ENCODE peak calls at places on chromosomes 6 and 20, in seven cellular contexts. X, A, Z, E, U, H and D are unnamed samples. For H3K4me1, the result is how much of the 10 kb centered on the place peaks cover.

GRCh38 chr6:151391471-151392428 is at the start of gene ZBTB2:
- DNase-seq in X (peak), H (peak), U (peak), E (no peak), Z (peak), A (no peak), D (peak)

GRCh38 chr6:36130672-36131516 is 581 bp downstream of the MAPK13 start:
- DNase-seq in Z (no peak), U (peak), A (peak), H (no peak), X (no peak), E (no peak), D (peak)

GRCh38 chr20:44643596-44644383 is 7.7 kb downstream of the ADA start:
- DNase-seq in E (no peak), U (peak), A (no peak), Z (no peak), X (peak), H (no peak), D (peak)

GRCh38 chr6:25292384-25292783 is 13.2 kb downstream of the CARMIL1 start:
- DNase-seq in E (no peak), Z (no peak), U (no peak), A (no peak), H (no peak), X (no peak), D (no peak)

GRCh38 chr6:127053032-127053908 is 65.2 kb upstream of the RSPO3 start:
- DNase-seq in H (no peak), E (no peak), U (no peak), A (no peak), Z (no peak), X (no peak), D (no peak)

GRCh38 chr6:161817881-161818280 is 544.0 kb upstream of the AGPAT4 start:
- DNase-seq in Z (no peak), U (no peak), A (no peak), H (no peak), X (no peak), E (no peak), D (no peak)

GRCh38 chr20:50190251-50191064 is at the start of gene CEBPB:
- DNase-seq in Z (peak), A (peak), E (no peak), U (peak), X (peak), H (peak), D (peak)

GRCh38 chr20:50292324-50293243 is 102.0 kb downstream of the CEBPB start:
- DNase-seq in H (peak), A (no peak), E (no peak), X (peak), U (peak), Z (no peak), D (peak)

GRCh38 chr6:108419934-108420609 is 125.2 kb downstream of the AFG1L start:
- DNase-seq in Z (no peak), E (no peak), U (no peak), X (no peak), H (peak), A (no peak), D (peak)

GRCh38 chr20:2168946-2169345 is 67.3 kb downstream of the STK35 start:
- DNase-seq in E (no peak), A (no peak), X (no peak), Z (no peak), H (no peak), U (no peak), D (no peak)

GRCh38 chr6:39029156-39030011 is 19.2 kb upstream of the GLP1R start:
- DNase-seq in X (peak), E (no peak), A (peak), Z (peak), U (peak), H (peak), D (peak)

GRCh38 chr20:37194616-37195015 is 15.3 kb upstream of the MROH8 start:
- DNase-seq in Z (no peak), A (no peak), X (no peak), U (no peak), E (no peak), H (no peak), D (no peak)

GRCh38 chr20:8583209-8584106 is 451.4 kb downstream of the PLCB1 start:
- DNase-seq in H (no peak), A (no peak), Z (no peak), E (no peak), X (no peak), U (peak), D (peak)

GRCh38 chr6:14281831-14282230 is 164.3 kb downstream of the CD83 start:
- DNase-seq in X (no peak), U (no peak), E (no peak), H (no peak), Z (no peak), A (no peak), D (no peak)

GRCh38 chr20:33110147-33110825 is 30.8 kb downstream of the BPIFB4 start:
- DNase-seq in X (no peak), E (no peak), H (no peak), A (no peak), Z (no peak), U (no peak), D (no peak)

GRCh38 chr6:131946992-131947955 is 3.9 kb downstream of the CCN2 start:
- DNase-seq in E (no peak), Z (no peak), H (no peak), U (peak), X (peak), A (no peak), D (no peak)

GRCh38 chr6:156612361-156612760 is 164.8 kb upstream of the ARID1B start:
- DNase-seq in A (no peak), H (no peak), Z (no peak), E (no peak), U (no peak), X (no peak), D (no peak)

GRCh38 chr6:123550052-123550617 is 86.6 kb downstream of the TRDN start:
- DNase-seq in E (no peak), H (no peak), X (peak), A (no peak), U (no peak), Z (no peak), D (no peak)

GRCh38 chr20:33947709-33948295 is 45.9 kb upstream of the RALY start:
- DNase-seq in H (peak), X (peak), A (peak), E (peak), U (peak), Z (peak), D (peak)

GRCh38 chr6:149456311-149457021 is 28.3 kb downstream of the ZC3H12D start:
- DNase-seq in X (no peak), Z (no peak), E (no peak), H (peak), A (no peak), U (no peak), D (no peak)

GRCh38 chr6:132731086-132731485 is 17.2 kb upstream of the VNN1 start:
- DNase-seq in H (no peak), X (no peak), U (no peak), A (no peak), E (no peak), Z (no peak), D (no peak)

GRCh38 chr6:40378071-40378724 is 209.0 kb downstream of the LRFN2 start:
- DNase-seq in H (peak), A (no peak), E (no peak), U (no peak), Z (no peak), X (no peak), D (peak)

GRCh38 chr20:20546402-20546801 is 166.0 kb downstream of the RALGAPA2 start:
- DNase-seq in A (no peak), H (no peak), U (no peak), Z (no peak), E (no peak), X (no peak), D (no peak)

GRCh38 chr6:45699663-45700062 is 316.0 kb downstream of the CLIC5 start:
- DNase-seq in A (no peak), H (no peak), Z (no peak), X (no peak), U (no peak), E (no peak), D (no peak)

GRCh38 chr6:130485870-130486269 is 120.1 kb downstream of the TMEM200A start:
- DNase-seq in X (no peak), U (no peak), Z (no peak), H (no peak), E (no peak), A (no peak), D (no peak)

GRCh38 chr6:88748141-88748540 is 215.3 kb downstream of the RNGTT start:
- DNase-seq in H (no peak), U (no peak), E (no peak), A (no peak), Z (no peak), X (no peak), D (no peak)

GRCh38 chr6:5084787-5085637 is at the start of gene PPP1R3G:
- DNase-seq in X (peak), Z (peak), U (no peak), A (no peak), E (no peak), H (no peak), D (peak)

GRCh38 chr6:33974471-33974870 is 170.7 kb upstream of the MLN start:
- DNase-seq in A (no peak), H (no peak), X (no peak), U (no peak), E (no peak), Z (peak), D (peak)

GRCh38 chr6:56524891-56525703 is 117.6 kb downstream of the DST start:
- DNase-seq in E (no peak), X (peak), A (no peak), U (no peak), H (no peak), Z (no peak), D (no peak)

DNA sequence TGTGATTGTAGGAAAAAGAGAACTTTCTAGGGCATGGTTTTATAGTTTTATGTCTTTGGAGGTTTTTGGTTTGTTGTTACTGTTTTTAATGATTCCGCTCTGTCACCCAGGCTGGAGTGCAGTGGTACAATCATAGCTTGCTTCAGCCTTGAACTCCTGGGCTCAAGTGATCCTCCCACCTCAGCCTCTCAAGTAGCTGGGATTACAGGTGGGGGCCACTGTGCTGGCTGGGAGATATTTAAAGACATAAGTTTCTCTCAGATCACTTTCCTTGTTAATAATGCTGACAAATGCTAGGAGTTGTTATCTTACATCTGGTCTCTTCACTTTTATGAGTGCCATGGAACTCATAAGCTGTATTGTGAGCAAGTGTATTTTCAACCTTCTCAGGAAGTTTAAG is 116.3 kb downstream of the SCAF8 start:
- DNase-seq in A (no peak), U (no peak), X (no peak), Z (no peak), H (no peak), E (no peak), D (no peak)
- TF ChIP-seq REST in A (no peak), U (no peak), X (no peak), Z (no peak), H (no peak), E (no peak), D (no peak)

DNA sequence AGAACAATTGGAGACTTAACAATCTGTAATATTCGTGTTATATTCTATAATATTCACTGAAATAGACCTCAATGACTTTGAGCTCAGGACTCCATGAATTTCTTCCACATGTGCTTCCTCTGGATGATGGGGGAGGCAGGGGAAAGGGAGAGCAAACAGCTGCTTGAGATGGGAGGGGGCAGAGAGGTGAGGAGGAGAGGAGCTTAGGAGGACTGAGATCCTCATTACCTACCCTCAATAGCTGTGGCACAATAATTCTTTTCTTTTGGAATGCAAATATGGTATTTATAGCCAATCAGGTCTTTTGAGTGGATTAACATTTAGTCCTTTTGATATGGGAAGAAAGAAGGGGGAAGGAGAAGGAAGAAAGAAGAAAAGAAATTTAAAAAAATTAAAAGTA is 64.1 kb upstream of the ZNF217 start:
- DNase-seq in A (no peak), E (no peak), Z (peak), U (no peak), H (no peak), X (no peak), D (peak)
- H3K4me1 ChIP-seq in A (under half), E (half or more), Z (under half), U (half or more), H (under half), X (half or more), D (under half)

GRCh38 chr6:138570716-138571020 is 71.4 kb upstream of the NHSL1 start:
- DNase-seq in A (no peak), U (peak), Z (no peak), E (no peak), H (no peak), X (no peak), D (no peak)

GRCh38 chr6:138571174-138571573 is 71.9 kb upstream of the NHSL1 start:
- DNase-seq in Z (no peak), U (peak), E (no peak), H (no peak), X (no peak), A (no peak), D (no peak)

GRCh38 chr6:138568997-138569396 is 69.7 kb upstream of the NHSL1 start:
- DNase-seq in H (no peak), A (no peak), Z (no peak), X (no peak), E (no peak), U (no peak), D (no peak)

GRCh38 chr6:138569554-138569953 is 70.3 kb upstream of the NHSL1 start:
- DNase-seq in U (no peak), X (no peak), Z (no peak), E (no peak), H (no peak), A (no peak), D (no peak)

GRCh38 chr6:138569970-138570715 is 70.8 kb upstream of the NHSL1 start:
- DNase-seq in A (no peak), H (no peak), Z (no peak), U (peak), E (no peak), X (no peak), D (no peak)
- H3K4me2 ChIP-seq in A (no peak), H (no peak), Z (no peak), U (peak), E (no peak), X (no peak), D (peak)

GRCh38 chr6:49934770-49935169 is 29.2 kb downstream of the DEFB114 start:
- DNase-seq in E (no peak), U (no peak), X (no peak), A (no peak), H (peak), Z (no peak), D (no peak)

GRCh38 chr6:49937017-49937416 is 26.9 kb downstream of the DEFB114 start:
- DNase-seq in E (no peak), Z (no peak), H (no peak), A (no peak), X (no peak), U (no peak), D (no peak)

GRCh38 chr6:49935387-49935786 is 28.6 kb downstream of the DEFB114 start:
- DNase-seq in X (no peak), A (no peak), Z (no peak), U (no peak), E (no peak), H (no peak), D (no peak)

GRCh38 chr6:49937811-49938210 is 26.2 kb downstream of the DEFB114 start:
- DNase-seq in A (no peak), E (no peak), Z (no peak), H (no peak), U (no peak), X (no peak), D (no peak)

GRCh38 chr6:49939993-49940498 is 23.9 kb downstream of the DEFB114 start:
- DNase-seq in Z (no peak), X (peak), H (peak), E (no peak), U (no peak), A (no peak), D (peak)
- TF ChIP-seq REST in Z (no peak), X (no peak), H (no peak), E (no peak), U (no peak), A (no peak), D (no peak)

GRCh38 chr6:42260424-42260888 is 42.8 kb upstream of the MRPS10 start:
- DNase-seq in E (no peak), H (peak), Z (no peak), U (peak), A (peak), X (peak), D (peak)
- H3K4me1 ChIP-seq in E (under half), H (under half), Z (under half), U (under half), A (under half), X (under half), D (under half)

GRCh38 chr6:114033606-114034005 is 62.7 kb upstream of the HDAC2 start:
- DNase-seq in Z (no peak), E (no peak), A (no peak), U (no peak), H (no peak), X (no peak), D (no peak)

GRCh38 chr6:114030767-114031166 is 59.8 kb upstream of the HDAC2 start:
- DNase-seq in H (no peak), E (no peak), Z (no peak), U (peak), X (no peak), A (no peak), D (no peak)
- H3K4me2 ChIP-seq in H (no peak), E (no peak), Z (no peak), U (peak), X (no peak), A (no peak), D (no peak)

GRCh38 chr6:52232990-52233389 is 11.3 kb downstream of the IL17F start:
- DNase-seq in A (no peak), U (no peak), Z (no peak), H (no peak), E (no peak), X (no peak), D (no peak)

GRCh38 chr6:52231411-52232127 is 12.7 kb downstream of the IL17F start:
- DNase-seq in E (peak), A (no peak), H (no peak), X (no peak), Z (no peak), U (no peak), D (no peak)

GRCh38 chr6:52230685-52231084 is 13.6 kb downstream of the IL17F start:
- DNase-seq in H (no peak), Z (no peak), U (no peak), X (no peak), A (no peak), E (no peak), D (no peak)

DNA sequence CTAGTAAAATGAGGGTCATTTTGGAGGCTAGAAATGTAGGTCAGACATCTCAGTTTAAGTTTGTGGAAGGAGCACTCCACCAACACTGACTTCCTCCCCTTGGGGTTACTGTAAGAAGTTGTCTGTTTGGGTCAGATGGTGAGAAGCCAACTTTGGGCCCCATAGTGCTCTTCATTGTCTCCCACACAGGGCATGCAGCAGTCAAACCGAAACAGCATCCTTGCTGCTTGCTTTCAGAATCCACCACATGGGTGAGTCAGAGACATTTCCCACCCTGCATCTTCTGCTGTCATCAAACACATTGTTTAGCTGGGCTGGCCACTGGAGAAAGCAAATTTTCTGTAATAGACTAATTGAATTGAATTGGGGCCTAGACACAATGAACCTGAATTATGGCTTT is 16.8 kb downstream of the IL17F start:
- DNase-seq in Z (no peak), A (no peak), E (peak), U (no peak), X (no peak), H (no peak), D (no peak)
- TF ChIP-seq REST in Z (no peak), A (no peak), E (no peak), U (no peak), X (no peak), H (no peak), D (no peak)

GRCh38 chr6:106254636-106255035 is 70.9 kb downstream of the ATG5 start:
- DNase-seq in H (peak), E (no peak), U (no peak), X (no peak), Z (no peak), A (no peak), D (no peak)

GRCh38 chr6:106255306-106255705 is 70.3 kb downstream of the ATG5 start:
- DNase-seq in E (no peak), A (no peak), H (no peak), U (no peak), X (no peak), Z (no peak), D (no peak)

GRCh38 chr6:106258726-106259125 is 66.8 kb downstream of the ATG5 start:
- DNase-seq in X (no peak), H (no peak), E (no peak), A (no peak), U (no peak), Z (no peak), D (no peak)

GRCh38 chr6:106257195-106257594 is 68.4 kb downstream of the ATG5 start:
- DNase-seq in A (no peak), Z (no peak), E (no peak), X (no peak), H (no peak), U (no peak), D (no peak)

GRCh38 chr6:106256201-106256968 is 69.2 kb downstream of the ATG5 start:
- DNase-seq in A (no peak), E (no peak), Z (peak), H (no peak), U (no peak), X (peak), D (no peak)
- H3K4me1 ChIP-seq in A (under half), E (under half), Z (under half), H (under half), U (under half), X (half or more), D (under half)

GRCh38 chr6:62530985-62531384 is 245.0 kb upstream of the KHDRBS2 start:
- DNase-seq in A (no peak), Z (no peak), U (no peak), H (no peak), X (no peak), E (no peak), D (no peak)

GRCh38 chr6:62523630-62524029 is 237.6 kb upstream of the KHDRBS2 start:
- DNase-seq in U (no peak), H (no peak), A (no peak), E (no peak), X (no peak), Z (no peak), D (no peak)

GRCh38 chr6:62528894-62529526 is 243.0 kb upstream of the KHDRBS2 start:
- DNase-seq in E (no peak), Z (no peak), X (no peak), A (no peak), U (no peak), H (no peak), D (no peak)
- H3K4me2 ChIP-seq in E (no peak), Z (no peak), X (no peak), A (no peak), U (no peak), H (no peak), D (no peak)

GRCh38 chr6:42390228-42390934 is 61.3 kb downstream of the TRERF1 start:
- DNase-seq in U (no peak), E (no peak), A (no peak), X (no peak), Z (no peak), H (no peak), D (no peak)
- TF ChIP-seq REST in U (no peak), E (no peak), A (no peak), X (no peak), Z (no peak), H (no peak), D (no peak)